ENCODE peak calls at places on chromosomes 16 and 17, in six cellular contexts. One of them, this sample, is unnamed.

GRCh38 chr16:9522589-9522988 is 431.1 kb downstream of the HAPSTR1 start:
- DNase-seq in endothelial cell of umbilical vein: no peak
- DNase-seq in transverse colon: no peak
- DNase-seq in sigmoid colon: no peak
- DNase-seq in prostate gland: no peak
- DNase-seq in suprapubic skin: no peak
- DNase-seq in this sample: no peak

GRCh38 chr16:50196736-50197135 is 43.6 kb downstream of the TENT4B start:
- DNase-seq in endothelial cell of umbilical vein: no peak
- DNase-seq in transverse colon: no peak
- DNase-seq in sigmoid colon: no peak
- DNase-seq in prostate gland: no peak
- DNase-seq in suprapubic skin: no peak
- DNase-seq in this sample: no peak

GRCh38 chr17:35901776-35902175 is 21.6 kb upstream of the CCL5 start:
- DNase-seq in endothelial cell of umbilical vein: no peak
- DNase-seq in transverse colon: no peak
- DNase-seq in sigmoid colon: no peak
- DNase-seq in prostate gland: no peak
- DNase-seq in suprapubic skin: no peak
- DNase-seq in this sample: no peak

GRCh38 chr17:74429604-74430384 is 2.1 kb upstream of the GPRC5C start:
- DNase-seq in endothelial cell of umbilical vein: no peak
- DNase-seq in transverse colon: peak
- DNase-seq in sigmoid colon: no peak
- DNase-seq in prostate gland: peak
- DNase-seq in suprapubic skin: no peak
- DNase-seq in this sample: no peak

GRCh38 chr17:79114455-79115301 is 40.1 kb downstream of the ENGASE start:
- DNase-seq in endothelial cell of umbilical vein: no peak
- DNase-seq in transverse colon: peak
- DNase-seq in sigmoid colon: peak
- DNase-seq in prostate gland: peak
- DNase-seq in suprapubic skin: no peak
- DNase-seq in this sample: no peak

GRCh38 chr16:54588026-54588425 is 301.4 kb upstream of the IRX3 start:
- DNase-seq in endothelial cell of umbilical vein: no peak
- DNase-seq in transverse colon: no peak
- DNase-seq in sigmoid colon: no peak
- DNase-seq in prostate gland: no peak
- DNase-seq in suprapubic skin: no peak
- DNase-seq in this sample: no peak

GRCh38 chr17:17702821-17703607 is 21.8 kb downstream of the RAI1 start:
- DNase-seq in endothelial cell of umbilical vein: peak
- DNase-seq in transverse colon: no peak
- DNase-seq in sigmoid colon: no peak
- DNase-seq in prostate gland: no peak
- DNase-seq in suprapubic skin: no peak
- DNase-seq in this sample: no peak

GRCh38 chr17:72632026-72632684 is 460.3 kb downstream of the SLC39A11 start:
- DNase-seq in endothelial cell of umbilical vein: no peak
- DNase-seq in transverse colon: peak
- DNase-seq in sigmoid colon: no peak
- DNase-seq in prostate gland: no peak
- DNase-seq in suprapubic skin: no peak
- DNase-seq in this sample: no peak

GRCh38 chr16:79053577-79053976 is 547.0 kb downstream of the MAF start:
- DNase-seq in endothelial cell of umbilical vein: no peak
- DNase-seq in transverse colon: no peak
- DNase-seq in sigmoid colon: no peak
- DNase-seq in prostate gland: no peak
- DNase-seq in suprapubic skin: no peak
- DNase-seq in this sample: no peak

GRCh38 chr16:84964729-84965128 is 46.6 kb downstream of the ZDHHC7 start:
- DNase-seq in endothelial cell of umbilical vein: no peak
- DNase-seq in transverse colon: no peak
- DNase-seq in sigmoid colon: no peak
- DNase-seq in prostate gland: no peak
- DNase-seq in suprapubic skin: no peak
- DNase-seq in this sample: no peak

GRCh38 chr17:5097101-5097834 is 14.4 kb downstream of the ZNF232 start:
- DNase-seq in endothelial cell of umbilical vein: no peak
- DNase-seq in transverse colon: peak
- DNase-seq in sigmoid colon: peak
- DNase-seq in prostate gland: peak
- DNase-seq in suprapubic skin: peak
- DNase-seq in this sample: no peak

GRCh38 chr16:47490471-47490870 is 29.3 kb downstream of the PHKB start:
- DNase-seq in endothelial cell of umbilical vein: no peak
- DNase-seq in transverse colon: no peak
- DNase-seq in sigmoid colon: no peak
- DNase-seq in prostate gland: no peak
- DNase-seq in suprapubic skin: no peak
- DNase-seq in this sample: no peak

GRCh38 chr17:28807925-28808641 is 34.5 kb downstream of the FAM222B start:
- DNase-seq in endothelial cell of umbilical vein: peak
- DNase-seq in transverse colon: no peak
- DNase-seq in sigmoid colon: no peak
- DNase-seq in prostate gland: peak
- DNase-seq in suprapubic skin: no peak
- DNase-seq in this sample: no peak

GRCh38 chr17:79905832-79906231 is 66.6 kb upstream of the CBX4 start:
- DNase-seq in endothelial cell of umbilical vein: no peak
- DNase-seq in transverse colon: no peak
- DNase-seq in sigmoid colon: no peak
- DNase-seq in prostate gland: no peak
- DNase-seq in suprapubic skin: no peak
- DNase-seq in this sample: no peak

GRCh38 chr16:87363771-87364476 is 19.7 kb downstream of the FBXO31 start:
- DNase-seq in endothelial cell of umbilical vein: peak
- DNase-seq in transverse colon: peak
- DNase-seq in sigmoid colon: peak
- DNase-seq in prostate gland: no peak
- DNase-seq in suprapubic skin: no peak
- DNase-seq in this sample: no peak

GRCh38 chr16:8655184-8655717 is 19.2 kb upstream of the ABAT start:
- DNase-seq in endothelial cell of umbilical vein: peak
- DNase-seq in transverse colon: peak
- DNase-seq in sigmoid colon: no peak
- DNase-seq in prostate gland: no peak
- DNase-seq in suprapubic skin: no peak
- DNase-seq in this sample: no peak

GRCh38 chr17:48351916-48352332 is 78.1 kb downstream of the SKAP1 start:
- DNase-seq in endothelial cell of umbilical vein: peak
- DNase-seq in transverse colon: no peak
- DNase-seq in sigmoid colon: no peak
- DNase-seq in prostate gland: no peak
- DNase-seq in suprapubic skin: no peak
- DNase-seq in this sample: no peak

GRCh38 chr16:11681977-11682654 is 13.9 kb downstream of the SNN start:
- DNase-seq in endothelial cell of umbilical vein: no peak
- DNase-seq in transverse colon: peak
- DNase-seq in sigmoid colon: peak
- DNase-seq in prostate gland: no peak
- DNase-seq in suprapubic skin: peak
- DNase-seq in this sample: no peak

GRCh38 chr16:1929105-1929504 is 10.9 kb upstream of the HS3ST6 start:
- DNase-seq in endothelial cell of umbilical vein: no peak
- DNase-seq in transverse colon: no peak
- DNase-seq in sigmoid colon: no peak
- DNase-seq in prostate gland: no peak
- DNase-seq in suprapubic skin: peak
- DNase-seq in this sample: no peak

GRCh38 chr16:1933097-1933661 is 9.8 kb downstream of the MSRB1 start:
- DNase-seq in endothelial cell of umbilical vein: no peak
- DNase-seq in transverse colon: no peak
- DNase-seq in sigmoid colon: no peak
- DNase-seq in prostate gland: no peak
- DNase-seq in suprapubic skin: no peak
- DNase-seq in this sample: no peak

GRCh38 chr16:1930338-1930720 is 12.1 kb upstream of the HS3ST6 start:
- DNase-seq in endothelial cell of umbilical vein: no peak
- DNase-seq in transverse colon: no peak
- DNase-seq in sigmoid colon: no peak
- DNase-seq in prostate gland: no peak
- DNase-seq in suprapubic skin: no peak
- DNase-seq in this sample: no peak

GRCh38 chr16:1932050-1933028 is 10.7 kb downstream of the MSRB1 start:
- DNase-seq in endothelial cell of umbilical vein: no peak
- DNase-seq in transverse colon: peak
- DNase-seq in sigmoid colon: no peak
- DNase-seq in prostate gland: no peak
- DNase-seq in suprapubic skin: no peak
- DNase-seq in this sample: no peak

GRCh38 chr16:1929578-1930337 is 11.5 kb upstream of the HS3ST6 start:
- DNase-seq in endothelial cell of umbilical vein: peak
- DNase-seq in transverse colon: peak
- DNase-seq in sigmoid colon: peak
- DNase-seq in prostate gland: peak
- DNase-seq in suprapubic skin: peak
- DNase-seq in this sample: peak
- TF ChIP-seq POLR2A in endothelial cell of umbilical vein: no peak
- TF ChIP-seq POLR2A in transverse colon: no peak
- TF ChIP-seq POLR2A in sigmoid colon: no peak
- TF ChIP-seq POLR2A in prostate gland: peak
- TF ChIP-seq POLR2A in suprapubic skin: no peak
- TF ChIP-seq POLR2A in this sample: no peak

GRCh38 chr17:44919885-44920564 is 4.7 kb upstream of the GFAP start:
- DNase-seq in endothelial cell of umbilical vein: peak
- DNase-seq in transverse colon: peak
- DNase-seq in sigmoid colon: peak
- DNase-seq in prostate gland: peak
- DNase-seq in suprapubic skin: peak
- DNase-seq in this sample: peak
- TF ChIP-seq POLR2AphosphoS5 in endothelial cell of umbilical vein: no peak
- TF ChIP-seq POLR2AphosphoS5 in transverse colon: no peak
- TF ChIP-seq POLR2AphosphoS5 in sigmoid colon: no peak
- TF ChIP-seq POLR2AphosphoS5 in prostate gland: peak
- TF ChIP-seq POLR2AphosphoS5 in suprapubic skin: no peak
- TF ChIP-seq POLR2AphosphoS5 in this sample: no peak

GRCh38 chr17:7583253-7584109 is at the start of gene MPDU1:
- DNase-seq in endothelial cell of umbilical vein: peak
- DNase-seq in transverse colon: peak
- DNase-seq in sigmoid colon: peak
- DNase-seq in prostate gland: peak
- DNase-seq in suprapubic skin: peak
- DNase-seq in this sample: peak
- TF ChIP-seq POLR2A in endothelial cell of umbilical vein: peak
- TF ChIP-seq POLR2A in transverse colon: peak
- TF ChIP-seq POLR2A in sigmoid colon: peak
- TF ChIP-seq POLR2A in prostate gland: no peak
- TF ChIP-seq POLR2A in suprapubic skin: no peak
- TF ChIP-seq POLR2A in this sample: peak

GRCh38 chr17:82269138-82269881 is 4.2 kb downstream of the CSNK1D start:
- DNase-seq in endothelial cell of umbilical vein: no peak
- DNase-seq in transverse colon: peak
- DNase-seq in sigmoid colon: no peak
- DNase-seq in prostate gland: no peak
- DNase-seq in suprapubic skin: no peak
- DNase-seq in this sample: no peak
- TF ChIP-seq POLR2AphosphoS5 in endothelial cell of umbilical vein: no peak
- TF ChIP-seq POLR2AphosphoS5 in transverse colon: peak
- TF ChIP-seq POLR2AphosphoS5 in sigmoid colon: no peak
- TF ChIP-seq POLR2AphosphoS5 in prostate gland: no peak
- TF ChIP-seq POLR2AphosphoS5 in suprapubic skin: no peak
- TF ChIP-seq POLR2AphosphoS5 in this sample: peak

GRCh38 chr17:82716383-82717181 is at the start of gene FN3KRP:
- DNase-seq in endothelial cell of umbilical vein: peak
- DNase-seq in transverse colon: peak
- DNase-seq in sigmoid colon: peak
- DNase-seq in prostate gland: peak
- DNase-seq in suprapubic skin: peak
- DNase-seq in this sample: peak
- TF ChIP-seq POLR2A in endothelial cell of umbilical vein: peak
- TF ChIP-seq POLR2A in transverse colon: peak
- TF ChIP-seq POLR2A in sigmoid colon: peak
- TF ChIP-seq POLR2A in prostate gland: peak
- TF ChIP-seq POLR2A in suprapubic skin: no peak
- TF ChIP-seq POLR2A in this sample: peak

GRCh38 chr17:39709998-39710964 is 10.4 kb downstream of the ERBB2 start:
- DNase-seq in endothelial cell of umbilical vein: no peak
- DNase-seq in transverse colon: no peak
- DNase-seq in sigmoid colon: no peak
- DNase-seq in prostate gland: no peak
- DNase-seq in suprapubic skin: no peak
- DNase-seq in this sample: no peak
- TF ChIP-seq POLR2AphosphoS5 in endothelial cell of umbilical vein: no peak
- TF ChIP-seq POLR2AphosphoS5 in transverse colon: no peak
- TF ChIP-seq POLR2AphosphoS5 in sigmoid colon: no peak
- TF ChIP-seq POLR2AphosphoS5 in prostate gland: no peak
- TF ChIP-seq POLR2AphosphoS5 in suprapubic skin: no peak
- TF ChIP-seq POLR2AphosphoS5 in this sample: no peak

GRCh38 chr17:31297090-31297489 is at the start of gene OMG:
- DNase-seq in endothelial cell of umbilical vein: no peak
- DNase-seq in transverse colon: no peak
- DNase-seq in sigmoid colon: no peak
- DNase-seq in prostate gland: no peak
- DNase-seq in suprapubic skin: no peak
- DNase-seq in this sample: no peak

GRCh38 chr17:31296156-31296555 is 883 bp downstream of the OMG start:
- DNase-seq in endothelial cell of umbilical vein: no peak
- DNase-seq in transverse colon: no peak
- DNase-seq in sigmoid colon: no peak
- DNase-seq in prostate gland: no peak
- DNase-seq in suprapubic skin: no peak
- DNase-seq in this sample: no peak

GRCh38 chr17:31295489-31295871 is 1.6 kb downstream of the OMG start:
- DNase-seq in endothelial cell of umbilical vein: no peak
- DNase-seq in transverse colon: no peak
- DNase-seq in sigmoid colon: no peak
- DNase-seq in prostate gland: no peak
- DNase-seq in suprapubic skin: no peak
- DNase-seq in this sample: no peak

GRCh38 chr17:31294839-31295488 is 2.1 kb downstream of the OMG start:
- DNase-seq in endothelial cell of umbilical vein: no peak
- DNase-seq in transverse colon: no peak
- DNase-seq in sigmoid colon: no peak
- DNase-seq in prostate gland: no peak
- DNase-seq in suprapubic skin: no peak
- DNase-seq in this sample: no peak

GRCh38 chr17:31299624-31300023 is 2.6 kb upstream of the OMG start:
- DNase-seq in endothelial cell of umbilical vein: no peak
- DNase-seq in transverse colon: no peak
- DNase-seq in sigmoid colon: no peak
- DNase-seq in prostate gland: no peak
- DNase-seq in suprapubic skin: no peak
- DNase-seq in this sample: no peak
- TF ChIP-seq POLR2A in endothelial cell of umbilical vein: no peak
- TF ChIP-seq POLR2A in transverse colon: no peak
- TF ChIP-seq POLR2A in sigmoid colon: no peak
- TF ChIP-seq POLR2A in prostate gland: no peak
- TF ChIP-seq POLR2A in suprapubic skin: no peak
- TF ChIP-seq POLR2A in this sample: no peak

GRCh38 chr16:20741555-20742285 is at the start of gene THUMPD1:
- DNase-seq in endothelial cell of umbilical vein: peak
- DNase-seq in transverse colon: peak
- DNase-seq in sigmoid colon: peak
- DNase-seq in prostate gland: peak
- DNase-seq in suprapubic skin: peak
- DNase-seq in this sample: peak
- TF ChIP-seq POLR2AphosphoS5 in endothelial cell of umbilical vein: peak
- TF ChIP-seq POLR2AphosphoS5 in transverse colon: peak
- TF ChIP-seq POLR2AphosphoS5 in sigmoid colon: peak
- TF ChIP-seq POLR2AphosphoS5 in prostate gland: peak
- TF ChIP-seq POLR2AphosphoS5 in suprapubic skin: peak
- TF ChIP-seq POLR2AphosphoS5 in this sample: peak

GRCh38 chr17:65562206-65562531 is 721 bp upstream of the AXIN2 start:
- DNase-seq in endothelial cell of umbilical vein: peak
- DNase-seq in transverse colon: no peak
- DNase-seq in sigmoid colon: no peak
- DNase-seq in prostate gland: no peak
- DNase-seq in suprapubic skin: no peak
- DNase-seq in this sample: no peak
- TF ChIP-seq POLR2A in endothelial cell of umbilical vein: no peak
- TF ChIP-seq POLR2A in transverse colon: no peak
- TF ChIP-seq POLR2A in sigmoid colon: no peak
- TF ChIP-seq POLR2A in prostate gland: no peak
- TF ChIP-seq POLR2A in suprapubic skin: no peak
- TF ChIP-seq POLR2A in this sample: no peak